ENCODE peak calls at places on chromosomes 3 and 15, in five cellular contexts. T, W, O, N and U are unnamed samples.

GRCh38 chr3:2343031-2343682 is 244.5 kb downstream of the CNTN4 start:
- DNase-seq in W (no peak), O (no peak), N (no peak), T (no peak), U (no peak)

GRCh38 chr3:45781271-45781670 is 15.1 kb downstream of the SLC6A20 start:
- DNase-seq in W (no peak), T (no peak), N (no peak), O (no peak), U (no peak)

GRCh38 chr3:155356594-155357370 is 63.3 kb upstream of the STRIT1 start:
- DNase-seq in N (no peak), W (no peak), T (no peak), O (peak), U (no peak)

GRCh38 chr3:189041482-189042090 is 130.2 kb upstream of the TPRG1 start:
- DNase-seq in N (no peak), O (peak), T (peak), W (peak), U (peak)

GRCh38 chr3:13452490-13453335 is 27.4 kb upstream of the HDAC11 start:
- DNase-seq in N (no peak), T (no peak), W (peak), O (peak), U (peak)

GRCh38 chr3:128422762-128423524 is 43.7 kb downstream of the DNAJB8 start:
- DNase-seq in T (no peak), N (no peak), O (no peak), W (no peak), U (peak)

GRCh38 chr15:38084289-38084688 is 149.8 kb downstream of the TMCO5A start:
- DNase-seq in N (no peak), W (no peak), O (peak), T (no peak), U (no peak)

GRCh38 chr3:70899816-70900215 is 587.4 kb upstream of the MDFIC2 start:
- DNase-seq in W (no peak), N (no peak), T (no peak), O (no peak), U (no peak)

GRCh38 chr3:128447561-128448013 is 19.1 kb downstream of the DNAJB8 start:
- DNase-seq in T (no peak), O (no peak), N (no peak), W (no peak), U (no peak)

GRCh38 chr15:75687486-75688277 is 25.0 kb downstream of the CSPG4 start:
- DNase-seq in N (no peak), T (no peak), W (no peak), O (no peak), U (no peak)

GRCh38 chr3:18559323-18559972 is 134.3 kb upstream of the SATB1 start:
- DNase-seq in T (peak), W (peak), N (no peak), O (peak), U (peak)

GRCh38 chr3:36132214-36132613 is 248.1 kb upstream of the STAC start:
- DNase-seq in T (no peak), W (no peak), O (no peak), N (no peak), U (no peak)

GRCh38 chr3:32146669-32147315 is 40.4 kb downstream of the GPD1L start:
- DNase-seq in T (no peak), N (no peak), W (no peak), O (no peak), U (peak)

GRCh38 chr3:98986073-98986472 is 84.6 kb upstream of the DCBLD2 start:
- DNase-seq in W (no peak), N (no peak), T (peak), O (peak), U (peak)

GRCh38 chr15:96334705-96335428 is 4.4 kb downstream of the NR2F2 start:
- DNase-seq in N (no peak), T (no peak), W (no peak), O (peak), U (no peak)

GRCh38 chr3:133896002-133896761 is 500 bp upstream of the RAB6B start:
- DNase-seq in T (no peak), W (no peak), N (no peak), O (peak), U (no peak)

GRCh38 chr3:54134713-54135112 is 12.4 kb downstream of the CACNA2D3 start:
- DNase-seq in W (no peak), O (no peak), N (no peak), T (no peak), U (no peak)

GRCh38 chr3:111810909-111811308 is 48.2 kb upstream of the PHLDB2 start:
- DNase-seq in T (no peak), W (no peak), N (no peak), O (peak), U (peak)

GRCh38 chr15:42042602-42043400 is 22.0 kb upstream of the PLA2G4E start:
- DNase-seq in O (no peak), W (no peak), T (no peak), N (no peak), U (peak)

GRCh38 chr15:80923668-80924067 is 66.0 kb downstream of the MESD start:
- DNase-seq in O (no peak), T (no peak), N (no peak), W (no peak), U (no peak)

GRCh38 chr15:52113246-52113645 is 671 bp upstream of the BCL2L10 start:
- DNase-seq in W (no peak), O (no peak), N (no peak), T (no peak), U (no peak)

GRCh38 chr3:136008221-136008620 is 42.7 kb downstream of the PPP2R3A start:
- DNase-seq in N (no peak), T (no peak), W (no peak), O (no peak), U (peak)

GRCh38 chr3:160707187-160707789 is 30.3 kb downstream of the ARL14 start:
- DNase-seq in W (peak), O (peak), T (peak), N (peak), U (peak)

GRCh38 chr3:10760199-10760598 is 55.8 kb upstream of the SLC6A11 start:
- DNase-seq in N (no peak), O (no peak), T (no peak), W (no peak), U (no peak)

GRCh38 chr15:20645956-20646355 is 104.4 kb upstream of the GOLGA6L6 start:
- DNase-seq in W (no peak), N (no peak), T (no peak), O (no peak), U (peak)

GRCh38 chr3:32844914-32845313 is 27.1 kb downstream of the TRIM71 start:
- DNase-seq in W (no peak), O (no peak), T (no peak), N (no peak), U (no peak)

GRCh38 chr3:14923476-14923875 is 23.9 kb upstream of the NR2C2 start:
- DNase-seq in N (no peak), W (no peak), O (no peak), T (no peak), U (no peak)

GRCh38 chr15:70319466-70319865 is 221.7 kb upstream of the TLE3 start:
- DNase-seq in W (no peak), O (no peak), T (no peak), N (no peak), U (no peak)

GRCh38 chr3:80408322-80408721 is 640.5 kb upstream of the ROBO1 start:
- DNase-seq in T (no peak), W (no peak), O (no peak), N (no peak), U (no peak)

GRCh38 chr15:77909131-77909940 is 168.2 kb downstream of the TBC1D2B start:
- DNase-seq in T (no peak), W (no peak), O (no peak), N (no peak), U (no peak)

GRCh38 chr15:90059208-90059985 is 42.9 kb downstream of the IDH2 start:
- DNase-seq in N (no peak), T (no peak), W (no peak), O (peak), U (peak)

GRCh38 chr3:112931737-112932521 is 43.0 kb downstream of the CD200R1 start:
- DNase-seq in W (no peak), N (no peak), O (no peak), T (no peak), U (no peak)

GRCh38 chr3:114417682-114418081 is 123.9 kb downstream of the TIGIT start:
- DNase-seq in W (no peak), O (no peak), N (no peak), T (no peak), U (no peak)

GRCh38 chr15:96046620-96047240 is 283.8 kb upstream of the NR2F2 start:
- DNase-seq in N (no peak), W (no peak), T (no peak), O (no peak), U (peak)

GRCh38 chr15:92623435-92623834 is 32.1 kb downstream of the FAM174B start:
- DNase-seq in T (no peak), N (no peak), W (no peak), O (no peak), U (peak)

GRCh38 chr3:61562810-61563613 is 1.6 kb downstream of the PTPRG start:
- DNase-seq in N (no peak), T (no peak), W (peak), O (peak), U (peak)

GRCh38 chr3:188326111-188326510 is 172.2 kb downstream of the LPP start:
- DNase-seq in O (peak), W (no peak), T (no peak), N (no peak), U (no peak)

GRCh38 chr15:67036775-67037555 is 28.4 kb upstream of the SMAD3 start:
- DNase-seq in T (no peak), N (no peak), W (no peak), O (no peak), U (no peak)

GRCh38 chr3:72388117-72388516 is 460.1 kb downstream of the SHQ1 start:
- DNase-seq in N (no peak), W (no peak), T (no peak), O (no peak), U (no peak)

GRCh38 chr3:72393455-72393854 is 454.8 kb downstream of the SHQ1 start:
- DNase-seq in N (no peak), T (no peak), W (no peak), O (no peak), U (peak)

GRCh38 chr3:72388644-72389043 is 459.6 kb downstream of the SHQ1 start:
- DNase-seq in O (no peak), N (no peak), W (no peak), T (no peak), U (no peak)

GRCh38 chr3:72391659-72392058 is 456.6 kb downstream of the SHQ1 start:
- DNase-seq in O (peak), T (no peak), W (no peak), N (no peak), U (no peak)

DNA sequence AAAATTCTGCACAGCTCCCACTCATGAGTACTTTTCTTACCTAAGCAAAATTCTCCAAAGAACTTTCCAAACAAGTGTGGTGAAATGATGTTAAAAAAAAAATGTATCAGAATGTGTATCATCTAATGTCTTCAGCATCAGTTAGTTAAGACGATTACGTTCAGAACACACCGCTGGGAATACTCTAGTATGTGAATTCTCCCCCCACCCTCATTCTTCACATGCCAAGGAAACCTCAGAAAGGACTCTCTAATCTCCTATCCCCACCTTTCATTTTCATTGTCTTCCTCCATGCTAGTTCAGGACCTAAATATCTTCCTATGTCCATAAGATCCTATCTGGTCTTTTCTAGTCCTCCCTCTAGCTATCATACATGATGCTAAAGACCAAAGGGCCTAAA is 457.4 kb downstream of the SHQ1 start:
- DNase-seq in W (no peak), O (no peak), N (no peak), T (no peak), U (no peak)
- H3K9ac ChIP-seq in W (no peak), O (no peak), N (no peak), T (no peak), U (no peak)

GRCh38 chr3:150603888-150604319 is 783 bp downstream of the SELENOT start:
- DNase-seq in W (no peak), O (no peak), N (no peak), T (peak), U (peak)

GRCh38 chr3:150603090-150603887 is at the start of gene SELENOT:
- DNase-seq in N (peak), T (peak), O (peak), W (peak), U (peak)

GRCh38 chr3:150602426-150603089 is 563 bp upstream of the SELENOT start:
- DNase-seq in W (no peak), T (no peak), N (no peak), O (no peak), U (no peak)

GRCh38 chr3:150597646-150598045 is 5.5 kb upstream of the SELENOT start:
- DNase-seq in T (no peak), W (no peak), N (no peak), O (no peak), U (no peak)

GRCh38 chr3:150599611-150600297 is 3.4 kb upstream of the SELENOT start:
- DNase-seq in O (peak), W (no peak), T (no peak), N (no peak), U (peak)
- H3K9ac ChIP-seq in O (peak), W (peak), T (no peak), N (no peak), U (no peak)

DNA sequence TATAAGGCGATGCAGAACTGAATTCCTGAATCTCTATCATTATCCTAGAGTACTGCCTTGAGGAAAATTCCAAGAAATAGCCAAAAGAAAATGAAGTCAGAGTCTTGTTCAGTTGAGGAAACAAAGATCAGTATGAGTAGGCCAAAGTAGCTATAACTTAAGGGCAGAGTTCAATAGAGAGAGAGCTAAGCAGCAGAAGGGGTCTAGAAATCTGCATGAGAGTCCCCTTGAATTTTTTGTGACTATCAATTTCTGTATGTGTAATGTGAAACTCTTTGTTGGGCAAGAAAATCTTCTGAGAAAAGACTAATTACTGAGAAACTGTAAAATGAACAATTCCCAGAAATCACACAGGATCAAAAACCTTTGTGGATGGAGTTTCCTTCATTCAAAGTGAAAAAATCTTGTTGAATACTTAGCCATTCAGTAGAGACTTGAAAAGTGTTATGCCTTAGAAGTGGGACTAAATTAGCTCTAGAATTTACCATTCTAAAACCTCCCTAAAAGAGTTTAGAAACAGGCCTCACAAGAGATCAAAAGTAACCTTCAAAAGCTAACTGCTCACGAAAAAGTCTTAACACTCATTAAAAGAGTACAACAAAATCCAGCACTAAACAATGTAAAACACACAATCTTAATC is 43.1 kb upstream of the FNDC3B start:
- DNase-seq in W (no peak), N (no peak), T (no peak), O (no peak), U (no peak)
- H3K9ac ChIP-seq in W (no peak), N (no peak), T (no peak), O (no peak), U (no peak)

GRCh38 chr3:39810647-39811161 is 1.3 kb downstream of the MYRIP start:
- DNase-seq in W (no peak), O (no peak), N (no peak), T (no peak), U (no peak)
- H3K9ac ChIP-seq in W (no peak), O (no peak), N (no peak), T (peak), U (no peak)

DNA sequence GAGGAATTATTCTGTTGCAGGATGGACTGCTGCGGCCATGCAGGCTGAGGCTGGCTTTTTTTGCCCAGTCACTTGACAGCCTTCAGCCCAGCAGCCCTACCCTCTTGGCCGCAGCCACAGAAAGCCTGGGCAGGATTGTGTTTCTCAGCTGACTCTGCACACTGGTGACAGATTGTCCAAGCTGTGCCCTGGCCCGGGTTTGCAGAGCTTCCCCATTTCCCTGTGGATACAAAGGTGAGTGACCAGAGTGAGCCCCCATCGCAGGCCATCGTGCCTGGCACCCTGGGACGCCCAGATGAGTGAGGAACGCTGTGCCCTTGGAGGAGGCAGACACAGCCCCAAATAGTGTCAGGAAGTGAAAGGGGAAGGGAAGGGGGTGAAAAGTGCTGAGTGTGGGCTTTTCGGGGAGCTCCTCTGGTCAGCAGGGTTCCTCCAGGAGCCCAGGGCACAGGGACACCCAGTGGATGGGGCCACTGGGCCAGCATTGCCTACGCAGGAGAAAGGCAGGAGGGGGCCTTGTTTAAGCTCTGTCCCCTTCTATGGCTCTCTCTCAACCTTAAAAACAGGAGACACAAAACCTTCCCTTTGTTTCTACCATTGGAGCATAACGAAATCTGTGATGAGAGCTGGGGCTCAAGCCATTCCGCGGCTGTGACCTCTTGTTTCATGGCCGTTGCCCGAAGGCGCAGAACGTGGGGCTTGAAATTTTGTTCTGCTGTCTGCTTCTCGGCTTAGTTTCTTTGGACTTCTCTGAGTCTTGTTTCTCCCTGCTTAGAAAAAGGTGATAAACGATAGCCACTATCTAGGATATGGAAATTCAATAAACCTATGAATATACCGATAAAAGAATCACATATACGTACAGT is 91.5 kb upstream of the MEF2A start:
- DNase-seq in W (no peak), T (no peak), O (no peak), N (no peak), U (no peak)
- H3K9ac ChIP-seq in W (no peak), T (no peak), O (no peak), N (no peak), U (no peak)

GRCh38 chr3:151440940-151441339 is 19.9 kb downstream of the IGSF10 start:
- DNase-seq in W (no peak), T (no peak), O (no peak), N (peak), U (no peak)
- H3K9ac ChIP-seq in W (no peak), T (no peak), O (no peak), N (no peak), U (no peak)

GRCh38 chr15:101115318-101115886 is 136.4 kb downstream of the CHSY1 start:
- DNase-seq in N (no peak), O (no peak), T (no peak), W (no peak), U (no peak)
- H3K9ac ChIP-seq in N (no peak), O (peak), T (no peak), W (no peak), U (no peak)

DNA sequence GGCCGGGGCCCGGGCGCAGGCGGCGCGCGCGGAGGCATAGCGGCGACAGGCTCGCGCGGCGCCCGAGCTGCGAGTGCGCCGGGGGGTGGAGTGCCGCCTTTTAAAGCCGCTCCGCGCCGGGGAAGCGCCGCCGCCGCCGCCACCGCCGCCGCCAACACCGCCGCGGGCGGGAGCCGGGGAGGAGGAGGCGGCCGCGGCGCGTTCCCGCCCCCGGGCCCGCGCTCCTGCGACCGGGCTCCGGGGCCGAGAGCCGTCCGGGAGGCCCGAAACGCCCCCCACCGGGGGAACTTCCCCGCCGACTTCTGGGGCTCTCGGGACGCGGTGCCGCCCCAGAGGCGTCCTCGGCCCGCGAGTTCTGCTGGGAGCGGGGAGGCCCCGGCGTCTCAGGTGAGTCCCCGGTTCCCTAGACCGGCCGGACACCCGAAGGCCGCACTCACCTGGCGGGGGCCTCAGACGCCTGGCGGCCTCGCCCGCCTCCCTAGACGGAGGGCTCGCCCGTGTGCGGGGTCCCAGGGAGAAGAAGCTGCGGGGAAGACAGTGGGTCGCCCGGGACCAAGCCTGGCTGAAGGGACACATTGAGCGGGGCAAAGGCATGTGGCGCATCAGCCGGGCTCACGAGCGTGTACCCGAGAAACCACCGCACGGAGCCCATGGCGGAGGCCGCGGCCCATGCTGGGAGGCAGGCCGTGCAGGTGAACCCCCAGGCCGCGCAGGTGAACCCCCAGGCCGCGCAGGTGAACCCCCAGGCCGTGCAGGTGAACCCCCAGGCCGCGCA is at the start of gene PCSK6:
- DNase-seq in O (no peak), W (peak), N (no peak), T (peak), U (peak)
- H3K9ac ChIP-seq in O (no peak), W (no peak), N (peak), T (peak), U (no peak)

GRCh38 chr15:50210462-50211264 is 28.7 kb downstream of the SLC27A2 start:
- DNase-seq in N (no peak), W (no peak), T (no peak), O (no peak), U (no peak)
- H3K9ac ChIP-seq in N (no peak), W (no peak), T (no peak), O (no peak), U (no peak)

GRCh38 chr3:29186131-29186599 is 94.7 kb upstream of the RBMS3 start:
- DNase-seq in O (peak), W (no peak), N (peak), T (no peak), U (no peak)
- H3K9ac ChIP-seq in O (peak), W (peak), N (no peak), T (no peak), U (no peak)